ENCODE peak calls at places on chromosomes 13 and 19, in four cellular contexts. N is neural progenitor cell, E is PC-9, K is GM23248. R is an unnamed sample.

GRCh38 chr19:588093-588742 is 1.5 kb upstream of the HCN2 start:
- DNase-seq in E (peak; percentile 75), K (peak; percentile 92), N (peak; percentile 89), R (peak; percentile 52)

GRCh38 chr19:18282021-18282787 is 782 bp upstream of the JUND start:
- DNase-seq in N (peak; percentile 21), K (peak; percentile 83), E (peak; percentile 60), R (no peak)

GRCh38 chr19:13881692-13882418 is 4.9 kb downstream of the NANOS3 start:
- DNase-seq in K (peak; percentile 85), E (no peak), N (peak; percentile 29), R (no peak)

GRCh38 chr19:33394006-33394722 is 20.7 kb downstream of the CEBPG start:
- DNase-seq in K (peak; percentile 95), N (no peak), E (no peak), R (no peak)

GRCh38 chr19:16306728-16307402 is 17.8 kb upstream of the KLF2 start:
- DNase-seq in E (no peak), N (no peak), K (no peak), R (no peak)

GRCh38 chr13:101416181-101417042 is at the start of gene NALCN:
- DNase-seq in E (peak; percentile 51), N (peak; percentile 71), K (peak; percentile 69), R (peak; percentile 50)

GRCh38 chr19:11832253-11832912 is 16.1 kb upstream of the ZNF439 start:
- DNase-seq in E (no peak), K (no peak), N (no peak), R (no peak)

GRCh38 chr13:23822252-23822824 is 66.9 kb downstream of the MIPEP start:
- DNase-seq in K (no peak), E (no peak), N (no peak), R (no peak)

GRCh38 chr19:310141-310651 is 19.0 kb upstream of the PLPP2 start:
- DNase-seq in N (no peak), E (no peak), K (no peak), R (no peak)

GRCh38 chr13:113949546-113949945 is 24.3 kb downstream of the C13orf46 start:
- DNase-seq in N (no peak), K (no peak), E (no peak), R (no peak)

GRCh38 chr13:113952983-113953520 is 20.8 kb downstream of the C13orf46 start:
- DNase-seq in N (no peak), E (no peak), K (no peak), R (no peak)

GRCh38 chr13:113952151-113952982 is 21.5 kb downstream of the C13orf46 start:
- DNase-seq in E (no peak), K (no peak), N (no peak), R (no peak)

GRCh38 chr13:113951246-113951999 is 22.5 kb downstream of the C13orf46 start:
- DNase-seq in N (peak; percentile 70), E (peak; percentile 60), K (peak; percentile 80), R (no peak)

GRCh38 chr13:113950451-113951245 is 23.2 kb downstream of the C13orf46 start:
- DNase-seq in E (no peak), N (no peak), K (no peak), R (no peak)
- H3K4me2 ChIP-seq in E (peak overlapping the region; percentile 48), N (no peak overlapping the region), K (no peak overlapping the region), R (no peak overlapping the region)

GRCh38 chr13:40651866-40652587 is 14.4 kb downstream of the FOXO1 start:
- DNase-seq in K (no peak), N (no peak), E (no peak), R (no peak)

GRCh38 chr13:40652588-40652940 is 13.9 kb downstream of the FOXO1 start:
- DNase-seq in E (no peak), N (no peak), K (no peak), R (no peak)

GRCh38 chr13:40657307-40657706 is 9.1 kb downstream of the FOXO1 start:
- DNase-seq in K (no peak), E (no peak), N (no peak), R (no peak)

GRCh38 chr13:40656358-40656757 is 10.1 kb downstream of the FOXO1 start:
- DNase-seq in E (no peak), N (no peak), K (no peak), R (no peak)

GRCh38 chr13:40653558-40654318 is 12.7 kb downstream of the FOXO1 start:
- DNase-seq in K (peak; percentile 29), N (peak; percentile 20), E (no peak), R (no peak)
- H3F3A ChIP-seq in K (no peaks in the 10 kb centered on the region), N (peaks cover 8% of the 10 kb centered on the region), E (no peaks in the 10 kb centered on the region), R (no peaks in the 10 kb centered on the region)

GRCh38 chr19:4539169-4539696 is 603 bp downstream of the LRG1 start:
- DNase-seq in E (no peak), N (no peak), K (no peak), R (no peak)
- H3K4me2 ChIP-seq in E (peak overlapping the region; percentile 78), N (no peak overlapping the region), K (no peak overlapping the region), R (no peak overlapping the region)

GRCh38 chr13:97012251-97013048 is 18.2 kb upstream of the OXGR1 start:
- DNase-seq in N (no peak), K (no peak), E (no peak), R (no peak)

GRCh38 chr13:97017322-97017721 is 23.0 kb upstream of the OXGR1 start:
- DNase-seq in K (no peak), N (no peak), E (no peak), R (no peak)

GRCh38 chr13:97018029-97018819 is 23.9 kb upstream of the OXGR1 start:
- DNase-seq in N (peak; percentile 67), K (peak; percentile 65), E (peak; percentile 57), R (peak; percentile 66)

GRCh38 chr13:97011446-97012131 is 17.3 kb upstream of the OXGR1 start:
- DNase-seq in N (no peak), E (no peak), K (no peak), R (no peak)

DNA sequence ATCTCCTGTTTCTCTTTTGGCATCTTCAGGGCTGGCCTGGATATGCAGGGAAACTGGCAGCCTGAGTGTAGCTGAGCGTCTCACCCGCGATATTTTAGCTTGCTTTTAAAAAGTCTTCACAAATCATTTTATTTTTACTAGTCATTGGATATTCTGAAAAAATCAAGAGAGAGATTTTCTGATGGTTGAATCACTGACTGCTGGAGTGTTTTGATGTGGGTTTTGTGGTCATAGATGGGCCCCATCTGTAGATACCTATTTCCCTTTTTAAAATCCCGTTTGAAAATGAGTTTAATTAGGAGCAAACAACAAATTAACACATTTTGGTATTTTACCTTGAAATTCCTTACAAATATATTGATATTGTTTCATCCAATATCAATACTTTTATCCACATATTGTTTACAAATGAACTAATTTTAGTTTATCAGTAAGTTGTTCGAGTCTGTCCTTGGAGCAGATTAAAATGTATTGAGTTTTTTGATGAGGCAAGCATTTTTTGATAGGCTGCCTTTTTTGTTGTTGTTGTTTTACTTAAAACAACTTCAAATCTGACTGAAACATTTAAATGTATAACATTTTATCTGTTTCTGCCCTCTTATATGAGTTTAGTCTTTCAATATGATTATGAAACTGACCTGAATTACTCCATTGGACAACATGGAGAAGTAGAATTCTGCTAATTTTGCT is 21.5 kb upstream of the OXGR1 start:
- DNase-seq in K (peak; percentile 6), N (no peak), E (no peak), R (peak; percentile 55)
- H3F3A ChIP-seq in K (no peaks in the 10 kb centered on the region), N (no peaks in the 10 kb centered on the region), E (no peaks in the 10 kb centered on the region), R (no peaks in the 10 kb centered on the region)

GRCh38 chr19:8451377-8451776 is 6.6 kb downstream of the HNRNPM start:
- DNase-seq in K (no peak), E (no peak), N (no peak), R (no peak)
- H3K4me2 ChIP-seq in K (peak overlapping the region; percentile 52), E (peak overlapping the region; percentile 63), N (peak overlapping the region; percentile 52), R (no peak overlapping the region)

GRCh38 chr19:48292798-48293197 is 22.9 kb downstream of the ZNF114 start:
- DNase-seq in E (no peak), N (no peak), K (peak; percentile 97), R (no peak)
- H3F3A ChIP-seq in E (peaks cover 36% of the 10 kb centered on the region), N (peaks cover 25% of the 10 kb centered on the region), K (peaks cover 10% of the 10 kb centered on the region), R (no peaks in the 10 kb centered on the region)

GRCh38 chr13:40588101-40588500 is 78.3 kb downstream of the FOXO1 start:
- DNase-seq in K (no peak), E (no peak), N (no peak), R (no peak)

GRCh38 chr13:40590112-40590862 is 76.2 kb downstream of the FOXO1 start:
- DNase-seq in E (no peak), N (no peak), K (no peak), R (no peak)

GRCh38 chr13:40589285-40590109 is 76.9 kb downstream of the FOXO1 start:
- DNase-seq in E (no peak), N (peak; percentile 38), K (peak; percentile 53), R (peak; percentile 40)

GRCh38 chr13:40592035-40592434 is 74.4 kb downstream of the FOXO1 start:
- DNase-seq in N (no peak), E (no peak), K (no peak), R (no peak)

GRCh38 chr13:40591091-40591490 is 75.3 kb downstream of the FOXO1 start:
- DNase-seq in N (no peak), K (no peak), E (no peak), R (no peak)
- H3K4me2 ChIP-seq in N (no peak overlapping the region), K (no peak overlapping the region), E (no peak overlapping the region), R (peak overlapping the region; percentile 82)

GRCh38 chr13:73991884-73992283 is 142.3 kb downstream of the KLF12 start:
- DNase-seq in K (no peak), N (no peak), E (no peak), R (no peak)
- H3F3A ChIP-seq in K (no peaks in the 10 kb centered on the region), N (no peaks in the 10 kb centered on the region), E (no peaks in the 10 kb centered on the region), R (no peaks in the 10 kb centered on the region)

R was measured in MM.1S.